ENCODE peak calls at places on chromosome 11, in six cellular contexts. One of them, this sample, is unnamed.

GRCh38 chr11:77046060-77046501 is 11.9 kb downstream of the B3GNT6 start:
- DNase-seq in A549: peak; percentile 87
- DNase-seq in HepG2: no peak
- DNase-seq in suprapubic skin: peak; percentile 60
- DNase-seq in tibial nerve: no peak
- DNase-seq in ovary: peak; percentile 65
- DNase-seq in this sample: peak; percentile 74

GRCh38 chr11:69864930-69865661 is 45.9 kb upstream of the FGF3 start:
- DNase-seq in A549: no peak
- DNase-seq in HepG2: no peak
- DNase-seq in suprapubic skin: no peak
- DNase-seq in tibial nerve: no peak
- DNase-seq in ovary: no peak
- DNase-seq in this sample: no peak

GRCh38 chr11:47132490-47132889 is 44.2 kb downstream of the ARFGAP2 start:
- DNase-seq in A549: no peak
- DNase-seq in HepG2: no peak
- DNase-seq in suprapubic skin: no peak
- DNase-seq in tibial nerve: no peak
- DNase-seq in ovary: no peak
- DNase-seq in this sample: no peak

GRCh38 chr11:32433249-32434115 is 1.9 kb downstream of the WT1 start:
- DNase-seq in A549: no peak
- DNase-seq in HepG2: no peak
- DNase-seq in suprapubic skin: no peak
- DNase-seq in tibial nerve: no peak
- DNase-seq in ovary: peak; percentile 51
- DNase-seq in this sample: no peak

GRCh38 chr11:116082256-116082655 is 578.0 kb upstream of the CADM1 start:
- DNase-seq in A549: no peak
- DNase-seq in HepG2: no peak
- DNase-seq in suprapubic skin: no peak
- DNase-seq in tibial nerve: no peak
- DNase-seq in ovary: no peak
- DNase-seq in this sample: no peak

GRCh38 chr11:60482361-60482760 is 10.2 kb upstream of the MS4A12 start:
- DNase-seq in A549: no peak
- DNase-seq in HepG2: no peak
- DNase-seq in suprapubic skin: no peak
- DNase-seq in tibial nerve: no peak
- DNase-seq in ovary: no peak
- DNase-seq in this sample: no peak

GRCh38 chr11:14894657-14895598 is 2.9 kb upstream of the CYP2R1 start:
- DNase-seq in A549: no peak
- DNase-seq in HepG2: no peak
- DNase-seq in suprapubic skin: peak; percentile 65
- DNase-seq in tibial nerve: no peak
- DNase-seq in ovary: no peak
- DNase-seq in this sample: peak; percentile 38

GRCh38 chr11:2076441-2076840 is 62.7 kb downstream of the IGF2 start:
- DNase-seq in A549: no peak
- DNase-seq in HepG2: no peak
- DNase-seq in suprapubic skin: no peak
- DNase-seq in tibial nerve: no peak
- DNase-seq in ovary: no peak
- DNase-seq in this sample: no peak

GRCh38 chr11:363948-364761 is 5.1 kb upstream of the B4GALNT4 start:
- DNase-seq in A549: peak; percentile 38
- DNase-seq in HepG2: peak; percentile 62
- DNase-seq in suprapubic skin: peak; percentile 70
- DNase-seq in tibial nerve: no peak
- DNase-seq in ovary: no peak
- DNase-seq in this sample: peak; percentile 88

GRCh38 chr11:59192446-59193020 is 20.2 kb downstream of the MPEG1 start:
- DNase-seq in A549: no peak
- DNase-seq in HepG2: no peak
- DNase-seq in suprapubic skin: no peak
- DNase-seq in tibial nerve: no peak
- DNase-seq in ovary: no peak
- DNase-seq in this sample: no peak

GRCh38 chr11:71342951-71343827 is 90.8 kb upstream of the SHANK2 start:
- DNase-seq in A549: peak; percentile 82
- DNase-seq in HepG2: peak; percentile 77
- DNase-seq in suprapubic skin: no peak
- DNase-seq in tibial nerve: no peak
- DNase-seq in ovary: no peak
- DNase-seq in this sample: peak; percentile 38

GRCh38 chr11:13316528-13316961 is 39.0 kb downstream of the BMAL1 start:
- DNase-seq in A549: no peak
- DNase-seq in HepG2: no peak
- DNase-seq in suprapubic skin: peak; percentile 77
- DNase-seq in tibial nerve: no peak
- DNase-seq in ovary: peak; percentile 60
- DNase-seq in this sample: no peak

GRCh38 chr11:124633355-124633754 is 10.7 kb downstream of the TBRG1 start:
- DNase-seq in A549: peak; percentile 26
- DNase-seq in HepG2: no peak
- DNase-seq in suprapubic skin: no peak
- DNase-seq in tibial nerve: no peak
- DNase-seq in ovary: no peak
- DNase-seq in this sample: no peak

GRCh38 chr11:56642339-56642738 is at the start of gene OR5AP2:
- DNase-seq in A549: no peak
- DNase-seq in HepG2: no peak
- DNase-seq in suprapubic skin: no peak
- DNase-seq in tibial nerve: no peak
- DNase-seq in ovary: no peak
- DNase-seq in this sample: no peak

GRCh38 chr11:126355926-126356897 is 726 bp downstream of the ST3GAL4 start:
- DNase-seq in A549: no peak
- DNase-seq in HepG2: peak; percentile 21
- DNase-seq in suprapubic skin: peak; percentile 71
- DNase-seq in tibial nerve: no peak
- DNase-seq in ovary: peak; percentile 67
- DNase-seq in this sample: no peak

GRCh38 chr11:120224872-120225371 is 14.1 kb downstream of the OAF start:
- DNase-seq in A549: no peak
- DNase-seq in HepG2: no peak
- DNase-seq in suprapubic skin: no peak
- DNase-seq in tibial nerve: no peak
- DNase-seq in ovary: no peak
- DNase-seq in this sample: no peak

GRCh38 chr11:125253289-125253688 is 88.7 kb downstream of the PKNOX2 start:
- DNase-seq in A549: no peak
- DNase-seq in HepG2: no peak
- DNase-seq in suprapubic skin: peak; percentile 28
- DNase-seq in tibial nerve: no peak
- DNase-seq in ovary: no peak
- DNase-seq in this sample: no peak

GRCh38 chr11:121630041-121630440 is 177.3 kb upstream of the SORL1-AS1 start:
- DNase-seq in A549: no peak
- DNase-seq in HepG2: no peak
- DNase-seq in suprapubic skin: no peak
- DNase-seq in tibial nerve: no peak
- DNase-seq in ovary: no peak
- DNase-seq in this sample: no peak

GRCh38 chr11:12693485-12694181 is 19.4 kb downstream of the TEAD1 start:
- DNase-seq in A549: peak; percentile 73
- DNase-seq in HepG2: peak; percentile 48
- DNase-seq in suprapubic skin: no peak
- DNase-seq in tibial nerve: peak; percentile 17
- DNase-seq in ovary: peak; percentile 48
- DNase-seq in this sample: peak; percentile 54

GRCh38 chr11:86517557-86517956 is 142.9 kb downstream of the CCDC81 start:
- DNase-seq in A549: no peak
- DNase-seq in HepG2: no peak
- DNase-seq in suprapubic skin: no peak
- DNase-seq in tibial nerve: no peak
- DNase-seq in ovary: no peak
- DNase-seq in this sample: no peak

GRCh38 chr11:115081972-115082371 is 403.6 kb downstream of the NXPE2 start:
- DNase-seq in A549: no peak
- DNase-seq in HepG2: no peak
- DNase-seq in suprapubic skin: no peak
- DNase-seq in tibial nerve: no peak
- DNase-seq in ovary: no peak
- DNase-seq in this sample: no peak

GRCh38 chr11:9763301-9763700 is 99.4 kb downstream of the SWAP70 start:
- DNase-seq in A549: no peak
- DNase-seq in HepG2: no peak
- DNase-seq in suprapubic skin: no peak
- DNase-seq in tibial nerve: no peak
- DNase-seq in ovary: no peak
- DNase-seq in this sample: no peak

GRCh38 chr11:9769621-9770020 is 105.7 kb downstream of the SWAP70 start:
- DNase-seq in A549: no peak
- DNase-seq in HepG2: no peak
- DNase-seq in suprapubic skin: no peak
- DNase-seq in tibial nerve: no peak
- DNase-seq in ovary: no peak
- DNase-seq in this sample: no peak

GRCh38 chr11:9762531-9762930 is 98.7 kb downstream of the SWAP70 start:
- DNase-seq in A549: no peak
- DNase-seq in HepG2: no peak
- DNase-seq in suprapubic skin: no peak
- DNase-seq in tibial nerve: no peak
- DNase-seq in ovary: no peak
- DNase-seq in this sample: no peak

GRCh38 chr11:9761441-9761945 is 97.6 kb downstream of the SWAP70 start:
- DNase-seq in A549: no peak
- DNase-seq in HepG2: no peak
- DNase-seq in suprapubic skin: no peak
- DNase-seq in tibial nerve: no peak
- DNase-seq in ovary: no peak
- DNase-seq in this sample: no peak

GRCh38 chr11:9765320-9766101 is 101.6 kb downstream of the SWAP70 start:
- DNase-seq in A549: no peak
- DNase-seq in HepG2: peak; percentile 92
- DNase-seq in suprapubic skin: no peak
- DNase-seq in tibial nerve: peak; percentile 42
- DNase-seq in ovary: peak; percentile 65
- DNase-seq in this sample: no peak
- TF ChIP-seq EP300 in A549: no peak
- TF ChIP-seq EP300 in HepG2: no peak
- TF ChIP-seq EP300 in suprapubic skin: no peak
- TF ChIP-seq EP300 in tibial nerve: no peak
- TF ChIP-seq EP300 in ovary: peak; percentile 20
- TF ChIP-seq EP300 in this sample: no peak

DNA sequence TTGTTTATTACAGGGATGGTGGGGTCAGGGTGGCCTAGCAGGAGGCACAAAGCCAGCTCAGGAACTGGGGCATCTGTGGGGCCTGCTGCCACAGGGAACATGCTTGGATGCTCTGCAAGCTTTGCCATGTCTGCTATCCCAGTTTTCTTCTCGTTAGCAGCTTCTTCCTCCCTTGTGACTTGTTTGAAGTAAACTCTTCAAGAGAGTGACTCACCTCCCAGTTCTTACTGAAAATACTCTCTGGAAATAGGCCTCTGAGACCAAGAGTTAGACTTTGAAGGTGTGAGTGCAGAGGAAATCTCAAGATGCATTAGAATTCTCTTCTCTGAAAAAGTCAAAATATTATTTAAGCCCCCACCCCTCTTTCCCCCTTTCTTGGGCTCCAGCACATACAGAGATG is 15.2 kb downstream of the CWC15 start:
- DNase-seq in A549: no peak
- DNase-seq in HepG2: no peak
- DNase-seq in suprapubic skin: no peak
- DNase-seq in tibial nerve: no peak
- DNase-seq in ovary: no peak
- DNase-seq in this sample: no peak
- TF ChIP-seq CTCF in A549: no peak
- TF ChIP-seq CTCF in HepG2: no peak
- TF ChIP-seq CTCF in suprapubic skin: no peak
- TF ChIP-seq CTCF in tibial nerve: no peak
- TF ChIP-seq CTCF in ovary: no peak
- TF ChIP-seq CTCF in this sample: no peak

GRCh38 chr11:109362059-109362458 is 59.9 kb upstream of the C11orf87 start:
- DNase-seq in A549: no peak
- DNase-seq in HepG2: no peak
- DNase-seq in suprapubic skin: no peak
- DNase-seq in tibial nerve: no peak
- DNase-seq in ovary: no peak
- DNase-seq in this sample: no peak

GRCh38 chr11:109363682-109364081 is 58.3 kb upstream of the C11orf87 start:
- DNase-seq in A549: no peak
- DNase-seq in HepG2: no peak
- DNase-seq in suprapubic skin: no peak
- DNase-seq in tibial nerve: no peak
- DNase-seq in ovary: no peak
- DNase-seq in this sample: no peak

GRCh38 chr11:109364851-109365250 is 57.1 kb upstream of the C11orf87 start:
- DNase-seq in A549: no peak
- DNase-seq in HepG2: no peak
- DNase-seq in suprapubic skin: no peak
- DNase-seq in tibial nerve: no peak
- DNase-seq in ovary: no peak
- DNase-seq in this sample: no peak
- TF ChIP-seq EP300 in A549: no peak
- TF ChIP-seq EP300 in HepG2: no peak
- TF ChIP-seq EP300 in suprapubic skin: no peak
- TF ChIP-seq EP300 in tibial nerve: no peak
- TF ChIP-seq EP300 in ovary: no peak
- TF ChIP-seq EP300 in this sample: no peak

DNA sequence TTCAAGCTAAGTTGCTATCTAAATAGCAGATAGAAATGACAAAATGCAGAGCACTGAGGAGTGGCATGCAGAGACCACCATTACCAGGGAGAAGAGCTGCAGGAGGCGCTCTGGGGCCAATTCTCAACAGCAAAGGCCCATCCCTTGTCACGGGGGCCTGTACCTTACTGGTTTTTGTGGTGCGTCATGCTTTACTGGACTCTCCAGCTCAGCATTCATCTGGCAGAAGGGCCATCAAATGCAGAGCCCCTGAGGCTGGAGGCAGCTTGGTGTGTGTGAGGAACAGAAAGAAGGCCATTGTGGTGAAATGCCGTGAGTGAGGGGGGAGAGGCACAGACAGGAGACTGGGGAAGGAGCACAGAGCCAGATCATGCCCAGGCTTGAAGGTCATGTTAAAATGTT is 56.5 kb upstream of the NAV2 start:
- DNase-seq in A549: no peak
- DNase-seq in HepG2: no peak
- DNase-seq in suprapubic skin: no peak
- DNase-seq in tibial nerve: no peak
- DNase-seq in ovary: no peak
- DNase-seq in this sample: no peak
- TF ChIP-seq CTCF in A549: no peak
- TF ChIP-seq CTCF in HepG2: no peak
- TF ChIP-seq CTCF in suprapubic skin: no peak
- TF ChIP-seq CTCF in tibial nerve: no peak
- TF ChIP-seq CTCF in ovary: no peak
- TF ChIP-seq CTCF in this sample: no peak